ENCODE peak calls at places on chromosomes 12 and 14, in four cellular contexts. A, I, C and K are unnamed samples.

GRCh38 chr12:20345866-20346265 is 22.5 kb upstream of the PDE3A start:
- DNase-seq in A (no peak), C (no peak), I (no peak), K (no peak)

GRCh38 chr12:47954467-47955045 is 8.8 kb upstream of the TMEM106C start:
- DNase-seq in I (no peak), C (no peak), A (no peak), K (no peak)

GRCh38 chr14:26328766-26329165 is 269.1 kb downstream of the NOVA1 start:
- DNase-seq in A (no peak), C (no peak), I (no peak), K (no peak)

GRCh38 chr12:130920119-130920703 is 33.5 kb upstream of the ADGRD1 start:
- DNase-seq in C (no peak), A (no peak), I (peak), K (no peak)

GRCh38 chr14:33812596-33812995 is 138.3 kb downstream of the EGLN3 start:
- DNase-seq in A (no peak), C (no peak), I (no peak), K (no peak)

GRCh38 chr14:101505216-101505970 is 55.9 kb upstream of the DIO3 start:
- DNase-seq in C (no peak), A (no peak), I (peak), K (no peak)

GRCh38 chr12:121799175-121799841 is 4.5 kb upstream of the SETD1B start:
- DNase-seq in A (peak), C (peak), I (peak), K (no peak)

GRCh38 chr14:64574370-64575115 is 24.8 kb downstream of the PPP1R36 start:
- DNase-seq in I (no peak), C (peak), A (no peak), K (peak)

GRCh38 chr14:29316936-29317335 is 550.3 kb downstream of the FOXG1 start:
- DNase-seq in I (no peak), A (no peak), C (no peak), K (no peak)

GRCh38 chr12:110565919-110566871 is 16.9 kb downstream of the PPTC7 start:
- DNase-seq in A (no peak), C (peak), I (no peak), K (no peak)

GRCh38 chr14:100076133-100076532 is 10.9 kb downstream of the EVL start:
- DNase-seq in C (peak), A (peak), I (no peak), K (peak)

GRCh38 chr12:8698132-8698829 is 490 bp downstream of the RIMKLB start:
- DNase-seq in C (peak), A (no peak), I (no peak), K (peak)

GRCh38 chr14:66709292-66709691 is 201.3 kb downstream of the GPHN start:
- DNase-seq in C (no peak), I (no peak), A (no peak), K (no peak)

GRCh38 chr12:93173178-93173957 is 204.4 kb upstream of the NUDT4 start:
- DNase-seq in I (no peak), C (no peak), A (no peak), K (no peak)

GRCh38 chr12:64655141-64655540 is 44.8 kb downstream of the RASSF3 start:
- DNase-seq in C (no peak), I (no peak), A (no peak), K (no peak)

GRCh38 chr12:77477907-77478533 is 352.7 kb upstream of the NAV3 start:
- DNase-seq in A (no peak), C (no peak), I (no peak), K (no peak)

GRCh38 chr12:132065203-132065602 is 78.9 kb downstream of the DDX51 start:
- DNase-seq in A (no peak), C (no peak), I (no peak), K (no peak)

GRCh38 chr12:92051441-92051840 is 94.2 kb downstream of the BTG1 start:
- DNase-seq in A (no peak), I (no peak), C (no peak), K (no peak)

GRCh38 chr12:109818900-109819500 is 14.2 kb downstream of the TRPV4 start:
- DNase-seq in C (peak), I (no peak), A (no peak), K (no peak)

GRCh38 chr12:108046135-108046534 is 83.0 kb upstream of the WSCD2 start:
- DNase-seq in C (peak), I (no peak), A (no peak), K (no peak)